ENCODE peak calls at places on chromosomes 16 and 17, in five cellular contexts. One of them, this sample, is unnamed.

GRCh38 chr16:977896-978295 is 3.7 kb upstream of the SOX8 start:
- DNase-seq in suprapubic skin: no peak
- DNase-seq in pancreas: no peak
- DNase-seq in fibroblast of mammary gland: no peak
- DNase-seq in ovary: no peak
- DNase-seq in this sample: no peak

GRCh38 chr17:59825533-59826316 is 67.0 kb downstream of the TUBD1 start:
- DNase-seq in suprapubic skin: no peak
- DNase-seq in pancreas: no peak
- DNase-seq in fibroblast of mammary gland: peak
- DNase-seq in ovary: no peak
- DNase-seq in this sample: no peak

GRCh38 chr17:57481901-57482300 is 225.6 kb downstream of the MSI2 start:
- DNase-seq in suprapubic skin: no peak
- DNase-seq in pancreas: no peak
- DNase-seq in fibroblast of mammary gland: peak
- DNase-seq in ovary: no peak
- DNase-seq in this sample: peak

GRCh38 chr17:47649972-47650524 is 329 bp downstream of the KPNB1 start:
- DNase-seq in suprapubic skin: no peak
- DNase-seq in pancreas: peak
- DNase-seq in fibroblast of mammary gland: no peak
- DNase-seq in ovary: no peak
- DNase-seq in this sample: peak

GRCh38 chr17:56909742-56910508 is 3.9 kb downstream of the TRIM25 start:
- DNase-seq in suprapubic skin: no peak
- DNase-seq in pancreas: no peak
- DNase-seq in fibroblast of mammary gland: no peak
- DNase-seq in ovary: no peak
- DNase-seq in this sample: no peak

GRCh38 chr16:72974142-72974769 is 73.7 kb downstream of the ZFHX3 start:
- DNase-seq in suprapubic skin: no peak
- DNase-seq in pancreas: peak
- DNase-seq in fibroblast of mammary gland: no peak
- DNase-seq in ovary: no peak
- DNase-seq in this sample: no peak

GRCh38 chr16:841455-842060 is 41.0 kb upstream of the GNG13 start:
- DNase-seq in suprapubic skin: no peak
- DNase-seq in pancreas: no peak
- DNase-seq in fibroblast of mammary gland: no peak
- DNase-seq in ovary: no peak
- DNase-seq in this sample: no peak

GRCh38 chr16:14302031-14302398 is 230.9 kb downstream of the MRTFB start:
- DNase-seq in suprapubic skin: no peak
- DNase-seq in pancreas: peak
- DNase-seq in fibroblast of mammary gland: peak
- DNase-seq in ovary: peak
- DNase-seq in this sample: no peak

GRCh38 chr17:1011760-1012735 is 15.1 kb downstream of the TIMM22 start:
- DNase-seq in suprapubic skin: no peak
- DNase-seq in pancreas: peak
- DNase-seq in fibroblast of mammary gland: no peak
- DNase-seq in ovary: no peak
- DNase-seq in this sample: no peak

GRCh38 chr17:74373838-74374606 is 6.7 kb downstream of the GPR142 start:
- DNase-seq in suprapubic skin: no peak
- DNase-seq in pancreas: no peak
- DNase-seq in fibroblast of mammary gland: no peak
- DNase-seq in ovary: no peak
- DNase-seq in this sample: no peak

GRCh38 chr17:2179615-2180295 is 123.8 kb downstream of the SMG6 start:
- DNase-seq in suprapubic skin: peak
- DNase-seq in pancreas: peak
- DNase-seq in fibroblast of mammary gland: peak
- DNase-seq in ovary: peak
- DNase-seq in this sample: peak

GRCh38 chr17:44664867-44665266 is 8.6 kb downstream of the MEIOC start:
- DNase-seq in suprapubic skin: no peak
- DNase-seq in pancreas: no peak
- DNase-seq in fibroblast of mammary gland: no peak
- DNase-seq in ovary: no peak
- DNase-seq in this sample: no peak

GRCh38 chr17:56274491-56274890 is 121.2 kb downstream of the ANKFN1 start:
- DNase-seq in suprapubic skin: no peak
- DNase-seq in pancreas: no peak
- DNase-seq in fibroblast of mammary gland: no peak
- DNase-seq in ovary: no peak
- DNase-seq in this sample: no peak

GRCh38 chr17:5499790-5500189 is 13.4 kb downstream of the MIS12 start:
- DNase-seq in suprapubic skin: no peak
- DNase-seq in pancreas: no peak
- DNase-seq in fibroblast of mammary gland: no peak
- DNase-seq in ovary: no peak
- DNase-seq in this sample: no peak

GRCh38 chr17:74089869-74090464 is 113.5 kb upstream of the RPL38 start:
- DNase-seq in suprapubic skin: no peak
- DNase-seq in pancreas: no peak
- DNase-seq in fibroblast of mammary gland: peak
- DNase-seq in ovary: no peak
- DNase-seq in this sample: no peak

GRCh38 chr17:34307110-34307509 is 12.1 kb upstream of the CCL8 start:
- DNase-seq in suprapubic skin: no peak
- DNase-seq in pancreas: no peak
- DNase-seq in fibroblast of mammary gland: peak
- DNase-seq in ovary: peak
- DNase-seq in this sample: no peak

GRCh38 chr17:34308376-34308775 is 10.9 kb upstream of the CCL8 start:
- DNase-seq in suprapubic skin: no peak
- DNase-seq in pancreas: no peak
- DNase-seq in fibroblast of mammary gland: no peak
- DNase-seq in ovary: no peak
- DNase-seq in this sample: no peak

GRCh38 chr17:34305061-34305460 is 14.2 kb upstream of the CCL8 start:
- DNase-seq in suprapubic skin: no peak
- DNase-seq in pancreas: no peak
- DNase-seq in fibroblast of mammary gland: no peak
- DNase-seq in ovary: no peak
- DNase-seq in this sample: no peak

GRCh38 chr17:34305606-34306005 is 13.6 kb upstream of the CCL8 start:
- DNase-seq in suprapubic skin: no peak
- DNase-seq in pancreas: no peak
- DNase-seq in fibroblast of mammary gland: peak
- DNase-seq in ovary: no peak
- DNase-seq in this sample: no peak

DNA sequence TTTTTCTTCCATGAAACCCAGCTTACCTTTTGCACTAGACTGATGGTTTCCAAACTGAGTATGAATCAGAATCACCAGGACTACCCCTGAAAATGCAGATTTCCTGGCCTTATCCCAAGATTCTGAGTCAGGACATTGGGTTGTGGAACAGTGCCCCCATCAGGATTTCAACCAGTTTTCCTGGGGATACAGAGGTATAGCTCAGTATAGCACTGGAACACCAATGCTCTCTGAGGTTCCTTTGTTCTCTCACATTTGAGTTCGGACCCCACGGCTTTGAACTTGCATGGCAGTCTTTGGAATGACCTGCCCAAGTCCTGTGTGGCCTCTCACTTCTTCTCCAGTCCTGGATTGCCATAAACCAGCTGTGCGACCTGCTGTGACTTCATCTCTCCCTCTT is 12.8 kb upstream of the CCL8 start:
- DNase-seq in suprapubic skin: no peak
- DNase-seq in pancreas: no peak
- DNase-seq in fibroblast of mammary gland: peak
- DNase-seq in ovary: peak
- DNase-seq in this sample: no peak
- TF ChIP-seq CTCF in suprapubic skin: no peak
- TF ChIP-seq CTCF in pancreas: no peak
- TF ChIP-seq CTCF in fibroblast of mammary gland: peak
- TF ChIP-seq CTCF in ovary: no peak
- TF ChIP-seq CTCF in this sample: no peak

GRCh38 chr17:41329279-41329925 is 13.9 kb upstream of the KRTAP17-1 start:
- DNase-seq in suprapubic skin: peak
- DNase-seq in pancreas: no peak
- DNase-seq in fibroblast of mammary gland: peak
- DNase-seq in ovary: no peak
- DNase-seq in this sample: peak
- TF ChIP-seq CTCF in suprapubic skin: peak
- TF ChIP-seq CTCF in pancreas: peak
- TF ChIP-seq CTCF in fibroblast of mammary gland: peak
- TF ChIP-seq CTCF in ovary: no peak
- TF ChIP-seq CTCF in this sample: peak

DNA sequence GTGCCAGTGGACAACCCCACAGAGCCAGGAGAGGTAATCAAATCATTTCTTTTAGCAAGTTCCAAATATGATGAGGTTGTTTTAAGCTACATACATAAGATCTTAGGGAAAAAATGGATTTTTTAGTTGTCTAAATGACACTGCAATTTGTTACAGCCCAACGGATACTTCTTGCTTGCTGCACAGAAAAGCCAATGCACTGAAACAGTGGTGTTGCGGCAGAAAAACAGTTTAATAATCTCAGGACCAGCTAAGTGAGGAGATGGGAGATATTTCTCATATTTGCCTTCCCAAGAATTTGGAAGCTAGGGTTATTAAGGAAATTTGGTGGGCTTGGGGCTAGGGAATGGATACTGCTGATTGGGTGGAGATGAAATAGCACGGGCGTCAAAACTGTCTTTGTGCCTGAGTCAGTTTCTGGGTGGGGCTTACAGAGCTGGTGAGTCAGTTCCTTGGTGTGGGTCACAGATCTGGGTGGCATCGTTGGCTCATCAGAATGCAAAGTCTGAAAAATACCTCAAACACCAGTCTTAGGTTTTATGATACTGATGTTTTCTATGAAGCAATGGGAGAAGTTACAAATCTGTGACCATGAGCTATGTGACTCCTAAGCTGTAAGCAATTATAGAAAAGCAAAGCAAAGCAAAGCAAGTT is 255.4 kb downstream of the IRX3 start:
- DNase-seq in suprapubic skin: no peak
- DNase-seq in pancreas: no peak
- DNase-seq in fibroblast of mammary gland: peak
- DNase-seq in ovary: no peak
- DNase-seq in this sample: no peak
- TF ChIP-seq CTCF in suprapubic skin: no peak
- TF ChIP-seq CTCF in pancreas: no peak
- TF ChIP-seq CTCF in fibroblast of mammary gland: no peak
- TF ChIP-seq CTCF in ovary: no peak
- TF ChIP-seq CTCF in this sample: no peak

DNA sequence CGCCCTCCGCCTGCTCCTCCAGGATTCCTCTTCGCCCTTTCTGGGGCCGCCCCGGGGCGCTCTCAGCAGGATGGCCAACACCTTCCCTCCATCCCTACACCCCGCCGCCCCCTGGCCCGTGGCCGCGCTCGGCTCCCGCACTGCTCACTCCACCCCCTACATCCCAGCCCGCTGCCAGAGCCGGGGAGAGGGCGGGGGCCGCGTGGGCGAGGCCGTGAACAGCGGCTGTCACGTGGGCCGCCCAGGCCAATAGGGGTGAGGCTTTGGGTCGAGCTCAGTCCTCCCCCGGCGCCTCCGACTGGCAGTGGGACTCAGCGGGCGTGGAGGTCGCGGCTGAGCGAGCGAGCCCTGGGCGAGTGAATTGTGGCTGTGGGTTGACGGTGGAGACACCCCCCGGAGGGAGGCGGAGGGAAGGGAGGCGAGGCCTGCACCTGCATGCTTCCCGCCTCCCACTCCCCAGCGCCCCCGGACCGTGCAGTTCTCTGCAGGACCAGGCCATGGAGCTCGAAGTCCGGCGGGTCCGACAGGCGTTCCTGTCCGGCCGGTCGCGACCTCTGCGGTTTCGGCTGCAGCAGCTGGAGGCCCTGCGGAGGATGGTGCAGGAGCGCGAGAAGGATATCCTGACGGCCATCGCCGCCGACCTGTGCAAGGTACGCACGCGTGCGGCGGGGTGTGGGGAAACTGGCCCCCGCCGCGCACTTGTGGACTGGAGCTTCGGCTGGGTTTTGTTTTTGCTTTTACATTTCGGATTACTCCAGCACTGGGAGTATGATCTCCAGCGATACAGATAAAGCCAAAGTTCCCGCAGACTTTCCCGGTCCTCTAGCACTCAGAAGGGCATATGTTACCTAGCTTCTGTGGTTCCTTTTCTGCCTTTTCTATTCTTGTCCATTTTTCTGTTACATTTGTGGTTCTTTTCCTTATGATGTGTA is at the start of gene ALDH3A2:
- DNase-seq in suprapubic skin: peak
- DNase-seq in pancreas: peak
- DNase-seq in fibroblast of mammary gland: peak
- DNase-seq in ovary: peak
- DNase-seq in this sample: peak
- TF ChIP-seq CTCF in suprapubic skin: no peak
- TF ChIP-seq CTCF in pancreas: no peak
- TF ChIP-seq CTCF in fibroblast of mammary gland: no peak
- TF ChIP-seq CTCF in ovary: peak
- TF ChIP-seq CTCF in this sample: no peak

GRCh38 chr17:35103271-35103670 is 16.4 kb downstream of the RAD51D start:
- DNase-seq in suprapubic skin: no peak
- DNase-seq in pancreas: no peak
- DNase-seq in fibroblast of mammary gland: no peak
- DNase-seq in ovary: no peak
- DNase-seq in this sample: no peak
- TF ChIP-seq CTCF in suprapubic skin: no peak
- TF ChIP-seq CTCF in pancreas: no peak
- TF ChIP-seq CTCF in fibroblast of mammary gland: no peak
- TF ChIP-seq CTCF in ovary: no peak
- TF ChIP-seq CTCF in this sample: no peak